ENCODE peak calls at places on chromosomes 1 and 21, in seven cellular contexts. One of them, this sample, is unnamed.

GRCh38 chr21:42495765-42496119 is 282 bp downstream of the RSPH1 start:
- DNase-seq in esophagus muscularis mucosa: no peak
- DNase-seq in tibial nerve: peak; percentile 21
- DNase-seq in NT2/D1: no peak
- DNase-seq in thoracic aorta: no peak
- DNase-seq in endodermal cell: no peak
- DNase-seq in mesenchymal stem cell: peak; percentile 57
- DNase-seq in this sample: peak; percentile 37

GRCh38 chr1:30286241-30286983 is 437.0 kb downstream of the MATN1 start:
- DNase-seq in esophagus muscularis mucosa: peak; percentile 77
- DNase-seq in mesenchymal stem cell: no peak
- DNase-seq in NT2/D1: no peak
- DNase-seq in endodermal cell: no peak
- DNase-seq in tibial nerve: no peak
- DNase-seq in thoracic aorta: no peak
- DNase-seq in this sample: no peak

GRCh38 chr1:90579212-90579802 is 137.8 kb downstream of the BARHL2 start:
- DNase-seq in esophagus muscularis mucosa: no peak
- DNase-seq in NT2/D1: no peak
- DNase-seq in tibial nerve: no peak
- DNase-seq in thoracic aorta: no peak
- DNase-seq in endodermal cell: no peak
- DNase-seq in mesenchymal stem cell: peak; percentile 33
- DNase-seq in this sample: peak; percentile 77

GRCh38 chr1:244116946-244117345 is 65.9 kb downstream of the ZBTB18 start:
- DNase-seq in thoracic aorta: no peak
- DNase-seq in endodermal cell: no peak
- DNase-seq in esophagus muscularis mucosa: no peak
- DNase-seq in tibial nerve: no peak
- DNase-seq in mesenchymal stem cell: no peak
- DNase-seq in NT2/D1: no peak
- DNase-seq in this sample: no peak

GRCh38 chr1:178189814-178190213 is 95.9 kb downstream of the RASAL2 start:
- DNase-seq in esophagus muscularis mucosa: no peak
- DNase-seq in endodermal cell: peak; percentile 85
- DNase-seq in thoracic aorta: no peak
- DNase-seq in mesenchymal stem cell: peak; percentile 42
- DNase-seq in tibial nerve: peak; percentile 12
- DNase-seq in NT2/D1: peak; percentile 78
- DNase-seq in this sample: no peak

GRCh38 chr21:36552458-36552800 is 72.5 kb upstream of the CLDN14 start:
- DNase-seq in endodermal cell: no peak
- DNase-seq in mesenchymal stem cell: no peak
- DNase-seq in thoracic aorta: no peak
- DNase-seq in esophagus muscularis mucosa: no peak
- DNase-seq in tibial nerve: no peak
- DNase-seq in NT2/D1: no peak
- DNase-seq in this sample: no peak

GRCh38 chr1:25033030-25033827 is 103.2 kb upstream of the RUNX3 start:
- DNase-seq in thoracic aorta: no peak
- DNase-seq in endodermal cell: no peak
- DNase-seq in mesenchymal stem cell: no peak
- DNase-seq in NT2/D1: no peak
- DNase-seq in esophagus muscularis mucosa: no peak
- DNase-seq in tibial nerve: no peak
- DNase-seq in this sample: no peak

GRCh38 chr1:221840511-221841243 is 98.8 kb upstream of the DUSP10 start:
- DNase-seq in NT2/D1: no peak
- DNase-seq in tibial nerve: peak; percentile 22
- DNase-seq in thoracic aorta: no peak
- DNase-seq in mesenchymal stem cell: peak; percentile 11
- DNase-seq in endodermal cell: no peak
- DNase-seq in esophagus muscularis mucosa: no peak
- DNase-seq in this sample: peak; percentile 83

GRCh38 chr1:224368409-224368808 is 11.7 kb downstream of the CNIH4 start:
- DNase-seq in esophagus muscularis mucosa: no peak
- DNase-seq in endodermal cell: no peak
- DNase-seq in NT2/D1: no peak
- DNase-seq in mesenchymal stem cell: no peak
- DNase-seq in thoracic aorta: no peak
- DNase-seq in tibial nerve: no peak
- DNase-seq in this sample: no peak

GRCh38 chr1:235979716-235980338 is 85.1 kb downstream of the NID1 start:
- DNase-seq in mesenchymal stem cell: no peak
- DNase-seq in thoracic aorta: no peak
- DNase-seq in tibial nerve: no peak
- DNase-seq in esophagus muscularis mucosa: no peak
- DNase-seq in endodermal cell: no peak
- DNase-seq in NT2/D1: no peak
- DNase-seq in this sample: no peak

GRCh38 chr21:46096596-46096981 is 1.3 kb upstream of the COL6A2 start:
- DNase-seq in NT2/D1: no peak
- DNase-seq in tibial nerve: peak; percentile 3
- DNase-seq in thoracic aorta: no peak
- DNase-seq in endodermal cell: no peak
- DNase-seq in esophagus muscularis mucosa: peak; percentile 92
- DNase-seq in mesenchymal stem cell: no peak
- DNase-seq in this sample: no peak

GRCh38 chr1:230423936-230424335 is 2.2 kb downstream of the PGBD5 start:
- DNase-seq in esophagus muscularis mucosa: peak; percentile 53
- DNase-seq in endodermal cell: no peak
- DNase-seq in mesenchymal stem cell: no peak
- DNase-seq in tibial nerve: no peak
- DNase-seq in NT2/D1: no peak
- DNase-seq in thoracic aorta: no peak
- DNase-seq in this sample: no peak

GRCh38 chr1:232952514-232953175 is 2.2 kb downstream of the NTPCR start:
- DNase-seq in endodermal cell: peak; percentile 91
- DNase-seq in esophagus muscularis mucosa: no peak
- DNase-seq in mesenchymal stem cell: peak; percentile 66
- DNase-seq in NT2/D1: peak; percentile 77
- DNase-seq in thoracic aorta: no peak
- DNase-seq in tibial nerve: no peak
- DNase-seq in this sample: peak; percentile 55

GRCh38 chr1:48000883-48001282 is 3.7 kb upstream of the TRABD2B start:
- DNase-seq in thoracic aorta: no peak
- DNase-seq in mesenchymal stem cell: no peak
- DNase-seq in NT2/D1: no peak
- DNase-seq in endodermal cell: peak; percentile 41
- DNase-seq in esophagus muscularis mucosa: no peak
- DNase-seq in tibial nerve: no peak
- DNase-seq in this sample: no peak

GRCh38 chr1:17610713-17611112 is 71.2 kb downstream of the ARHGEF10L start:
- DNase-seq in thoracic aorta: no peak
- DNase-seq in endodermal cell: no peak
- DNase-seq in NT2/D1: no peak
- DNase-seq in tibial nerve: no peak
- DNase-seq in mesenchymal stem cell: no peak
- DNase-seq in esophagus muscularis mucosa: no peak
- DNase-seq in this sample: no peak

GRCh38 chr1:104780470-104781078 is 1030.9 kb downstream of the AMY1C start:
- DNase-seq in mesenchymal stem cell: peak; percentile 30
- DNase-seq in thoracic aorta: no peak
- DNase-seq in endodermal cell: peak; percentile 67
- DNase-seq in NT2/D1: peak; percentile 13
- DNase-seq in tibial nerve: no peak
- DNase-seq in esophagus muscularis mucosa: no peak
- DNase-seq in this sample: peak; percentile 72

DNA sequence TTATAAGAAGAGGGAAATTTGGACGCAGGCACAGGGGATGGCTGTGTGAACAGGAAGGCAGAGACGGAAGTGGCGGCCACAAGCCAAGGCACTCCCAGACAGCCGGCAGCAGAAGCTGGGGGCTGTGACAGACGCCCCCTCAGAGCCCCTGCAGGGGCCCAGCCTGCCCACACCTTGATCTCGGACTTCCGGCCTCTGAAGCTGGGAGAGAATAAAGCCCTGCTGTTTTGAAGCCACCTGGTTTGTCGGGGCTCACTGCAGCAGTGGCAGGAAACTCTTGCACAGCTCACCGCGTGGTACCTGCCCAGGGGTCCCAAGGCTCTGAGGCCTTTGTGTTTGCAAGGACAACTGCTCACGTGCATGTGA is 13.7 kb downstream of the MEGF6 start:
- DNase-seq in NT2/D1: no peak
- DNase-seq in thoracic aorta: no peak
- DNase-seq in endodermal cell: no peak
- DNase-seq in tibial nerve: no peak
- DNase-seq in esophagus muscularis mucosa: no peak
- DNase-seq in mesenchymal stem cell: no peak
- DNase-seq in this sample: no peak
- H3K4me3 ChIP-seq in NT2/D1: no peak overlapping the region
- H3K4me3 ChIP-seq in thoracic aorta: no peak overlapping the region
- H3K4me3 ChIP-seq in endodermal cell: no peak overlapping the region
- H3K4me3 ChIP-seq in tibial nerve: no peak overlapping the region
- H3K4me3 ChIP-seq in esophagus muscularis mucosa: no peak overlapping the region
- H3K4me3 ChIP-seq in mesenchymal stem cell: no peak overlapping the region
- H3K4me3 ChIP-seq in this sample: no peak overlapping the region

GRCh38 chr1:156483397-156483796 is 17.2 kb downstream of the MEF2D start:
- DNase-seq in thoracic aorta: no peak
- DNase-seq in mesenchymal stem cell: no peak
- DNase-seq in esophagus muscularis mucosa: no peak
- DNase-seq in NT2/D1: no peak
- DNase-seq in endodermal cell: no peak
- DNase-seq in tibial nerve: no peak
- DNase-seq in this sample: peak; percentile 51

GRCh38 chr1:156485984-156486383 is 14.6 kb downstream of the MEF2D start:
- DNase-seq in esophagus muscularis mucosa: no peak
- DNase-seq in NT2/D1: no peak
- DNase-seq in endodermal cell: no peak
- DNase-seq in thoracic aorta: no peak
- DNase-seq in mesenchymal stem cell: no peak
- DNase-seq in tibial nerve: no peak
- DNase-seq in this sample: no peak

GRCh38 chr1:156486421-156487344 is 13.9 kb downstream of the MEF2D start:
- DNase-seq in endodermal cell: no peak
- DNase-seq in mesenchymal stem cell: no peak
- DNase-seq in tibial nerve: no peak
- DNase-seq in NT2/D1: no peak
- DNase-seq in thoracic aorta: no peak
- DNase-seq in esophagus muscularis mucosa: no peak
- DNase-seq in this sample: no peak

GRCh38 chr1:156482276-156482675 is 18.3 kb downstream of the MEF2D start:
- DNase-seq in endodermal cell: no peak
- DNase-seq in tibial nerve: no peak
- DNase-seq in NT2/D1: no peak
- DNase-seq in thoracic aorta: no peak
- DNase-seq in mesenchymal stem cell: no peak
- DNase-seq in esophagus muscularis mucosa: no peak
- DNase-seq in this sample: no peak

GRCh38 chr1:156484480-156485058 is 16.0 kb downstream of the MEF2D start:
- DNase-seq in mesenchymal stem cell: no peak
- DNase-seq in NT2/D1: no peak
- DNase-seq in thoracic aorta: no peak
- DNase-seq in esophagus muscularis mucosa: no peak
- DNase-seq in tibial nerve: no peak
- DNase-seq in endodermal cell: no peak
- DNase-seq in this sample: no peak
- H3K4me1 ChIP-seq in mesenchymal stem cell: peaks cover 21% of the 10 kb centered on the region
- H3K4me1 ChIP-seq in NT2/D1: peaks cover 31% of the 10 kb centered on the region
- H3K4me1 ChIP-seq in thoracic aorta: peaks cover 97% of the 10 kb centered on the region
- H3K4me1 ChIP-seq in esophagus muscularis mucosa: peaks cover 100% of the 10 kb centered on the region
- H3K4me1 ChIP-seq in tibial nerve: peaks cover 90% of the 10 kb centered on the region
- H3K4me1 ChIP-seq in endodermal cell: peaks cover 2% of the 10 kb centered on the region
- H3K4me1 ChIP-seq in this sample: peaks cover 28% of the 10 kb centered on the region

GRCh38 chr1:10978719-10979118 is 33.7 kb upstream of the TARDBP start:
- DNase-seq in endodermal cell: no peak
- DNase-seq in thoracic aorta: no peak
- DNase-seq in esophagus muscularis mucosa: no peak
- DNase-seq in NT2/D1: no peak
- DNase-seq in tibial nerve: no peak
- DNase-seq in mesenchymal stem cell: no peak
- DNase-seq in this sample: no peak

GRCh38 chr1:10980094-10980577 is 32.3 kb upstream of the TARDBP start:
- DNase-seq in thoracic aorta: peak; percentile 34
- DNase-seq in tibial nerve: peak; percentile 46
- DNase-seq in endodermal cell: peak; percentile 98
- DNase-seq in NT2/D1: peak; percentile 90
- DNase-seq in mesenchymal stem cell: peak; percentile 38
- DNase-seq in esophagus muscularis mucosa: peak; percentile 93
- DNase-seq in this sample: peak; percentile 91

GRCh38 chr1:10979483-10979920 is 33.0 kb upstream of the TARDBP start:
- DNase-seq in esophagus muscularis mucosa: no peak
- DNase-seq in mesenchymal stem cell: no peak
- DNase-seq in tibial nerve: peak; percentile 69
- DNase-seq in thoracic aorta: peak; percentile 16
- DNase-seq in NT2/D1: no peak
- DNase-seq in endodermal cell: no peak
- DNase-seq in this sample: peak; percentile 26

GRCh38 chr1:10975567-10976326 is 36.7 kb upstream of the TARDBP start:
- DNase-seq in NT2/D1: no peak
- DNase-seq in endodermal cell: peak; percentile 72
- DNase-seq in tibial nerve: peak; percentile 38
- DNase-seq in thoracic aorta: no peak
- DNase-seq in mesenchymal stem cell: peak; percentile 72
- DNase-seq in esophagus muscularis mucosa: no peak
- DNase-seq in this sample: peak; percentile 98

DNA sequence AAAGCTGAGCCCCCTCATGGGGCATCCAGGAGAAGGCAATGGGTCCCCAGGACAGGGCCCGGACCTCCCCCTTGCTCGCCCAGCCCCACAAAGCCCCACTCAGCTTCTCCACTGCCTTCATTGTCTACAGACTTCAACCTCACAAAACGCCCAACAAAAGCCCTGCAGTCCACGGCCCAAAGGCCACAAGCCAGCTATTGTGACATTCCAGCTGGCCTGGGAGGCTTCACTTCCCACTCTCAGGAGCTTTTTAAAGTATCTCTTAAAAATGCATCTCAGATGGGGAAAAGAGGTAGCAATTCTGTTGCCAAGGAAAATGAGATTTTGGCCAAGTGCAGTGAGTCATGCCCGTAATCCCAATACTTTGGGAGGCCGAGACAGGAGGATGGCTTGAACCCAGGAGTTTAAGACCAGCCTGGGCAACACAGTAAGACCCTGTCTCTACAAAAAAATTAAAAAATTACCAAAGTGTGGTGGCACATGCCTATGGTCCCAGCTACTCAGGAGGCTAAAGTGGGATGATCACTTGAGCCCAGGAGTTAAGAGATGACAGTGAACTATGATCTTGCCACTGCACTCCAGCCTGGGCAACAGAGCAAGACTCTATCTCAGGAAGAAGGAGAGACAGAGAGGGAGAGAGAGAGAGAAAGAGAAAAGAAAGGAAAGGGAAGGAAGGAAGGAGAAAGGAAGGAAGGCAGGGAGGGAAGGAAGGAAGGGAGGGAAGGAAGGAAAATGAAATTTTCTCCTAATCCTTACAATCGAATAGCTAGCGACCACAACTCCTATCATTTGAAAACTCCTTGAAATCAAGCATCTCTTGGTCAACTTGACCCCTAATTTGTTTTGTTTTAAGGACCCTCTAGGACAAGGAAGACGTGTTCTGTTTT is 31.4 kb upstream of the TARDBP start:
- DNase-seq in mesenchymal stem cell: no peak
- DNase-seq in thoracic aorta: no peak
- DNase-seq in esophagus muscularis mucosa: no peak
- DNase-seq in NT2/D1: no peak
- DNase-seq in endodermal cell: peak; percentile 63
- DNase-seq in tibial nerve: peak; percentile 60
- DNase-seq in this sample: peak; percentile 20
- H3K4me3 ChIP-seq in mesenchymal stem cell: peak overlapping the region; percentile 75
- H3K4me3 ChIP-seq in thoracic aorta: peak overlapping the region; percentile 67
- H3K4me3 ChIP-seq in esophagus muscularis mucosa: peak overlapping the region; percentile 49
- H3K4me3 ChIP-seq in NT2/D1: peak overlapping the region; percentile 15
- H3K4me3 ChIP-seq in endodermal cell: no peak overlapping the region
- H3K4me3 ChIP-seq in tibial nerve: no peak overlapping the region
- H3K4me3 ChIP-seq in this sample: peak overlapping the region; percentile 76

GRCh38 chr1:12173631-12174121 is 6.9 kb downstream of the TNFRSF1B start:
- DNase-seq in thoracic aorta: no peak
- DNase-seq in tibial nerve: peak; percentile 72
- DNase-seq in endodermal cell: no peak
- DNase-seq in esophagus muscularis mucosa: no peak
- DNase-seq in NT2/D1: no peak
- DNase-seq in mesenchymal stem cell: peak; percentile 35
- DNase-seq in this sample: no peak
- H3K4me1 ChIP-seq in thoracic aorta: peaks cover 23% of the 10 kb centered on the region
- H3K4me1 ChIP-seq in tibial nerve: peaks cover 90% of the 10 kb centered on the region
- H3K4me1 ChIP-seq in endodermal cell: no peaks in the 10 kb centered on the region
- H3K4me1 ChIP-seq in esophagus muscularis mucosa: peaks cover 95% of the 10 kb centered on the region
- H3K4me1 ChIP-seq in NT2/D1: peaks cover 23% of the 10 kb centered on the region
- H3K4me1 ChIP-seq in mesenchymal stem cell: peaks cover 21% of the 10 kb centered on the region
- H3K4me1 ChIP-seq in this sample: peaks cover 33% of the 10 kb centered on the region